ENCODE peak calls at places on chromosomes 2 and 18, in ten cellular contexts. X is endothelial cell of umbilical vein, W is NB4, K is A673, P is GM12864, I is fibroblast of pulmonary artery, F is astrocyte of the spinal cord, T is MM.1S, E is SK-N-SH, U is ovary. A is an unnamed sample.

GRCh38 chr2:192010073-192010472 is 163.2 kb upstream of the CAVIN2 start:
- DNase-seq in T (no peak), F (no peak), I (no peak), W (no peak), K (no peak), X (no peak), E (no peak), U (no peak), P (no peak), A (no peak)

GRCh38 chr2:233165895-233166661 is 85.4 kb upstream of the ATG16L1 start:
- DNase-seq in P (no peak), X (no peak), U (no peak), T (no peak), E (peak), K (no peak), F (peak), W (peak), I (peak), A (no peak)

GRCh38 chr18:36786686-36787085 is 42.1 kb downstream of the TPGS2 start:
- DNase-seq in K (peak), T (no peak), P (no peak), F (peak), I (peak), X (peak), U (peak), W (no peak), E (no peak), A (no peak)

GRCh38 chr2:112784199-112785189 is at the start of gene IL1A:
- DNase-seq in P (no peak), T (no peak), W (peak), U (no peak), X (peak), E (no peak), I (peak), K (peak), F (peak), A (peak)

GRCh38 chr2:240989451-240990265 is 8.8 kb upstream of the SNED1 start:
- DNase-seq in E (no peak), U (no peak), T (peak), W (peak), P (no peak), I (peak), F (no peak), K (peak), X (peak), A (no peak)

GRCh38 chr2:240839152-240840143 is 19.4 kb upstream of the KIF1A start:
- DNase-seq in T (no peak), E (no peak), P (no peak), K (no peak), W (no peak), F (no peak), U (no peak), X (no peak), I (no peak), A (no peak)

GRCh38 chr2:106156305-106157288 is 37.5 kb downstream of the UXS1 start:
- DNase-seq in I (no peak), T (no peak), W (peak), X (no peak), F (peak), U (no peak), K (no peak), E (no peak), P (no peak), A (no peak)

GRCh38 chr2:70965506-70965905 is 12.9 kb upstream of the ANKRD53 start:
- DNase-seq in P (no peak), F (no peak), I (no peak), W (no peak), T (no peak), U (no peak), E (no peak), K (no peak), X (no peak), A (no peak)

GRCh38 chr2:147469471-147469870 is 375.4 kb upstream of the ACVR2A start:
- DNase-seq in X (no peak), K (peak), T (no peak), P (no peak), U (no peak), E (no peak), F (peak), I (no peak), W (no peak), A (no peak)

GRCh38 chr2:28665041-28665704 is 86.5 kb upstream of the PPP1CB start:
- DNase-seq in E (peak), W (no peak), K (peak), P (no peak), U (peak), F (peak), T (no peak), I (peak), X (peak), A (no peak)

GRCh38 chr2:121030523-121030922 is 254.5 kb downstream of the TFCP2L1 start:
- DNase-seq in E (no peak), I (no peak), W (no peak), T (no peak), F (no peak), P (no peak), K (no peak), X (no peak), U (no peak), A (no peak)

GRCh38 chr2:30361751-30362394 is 85.2 kb upstream of the LCLAT1 start:
- DNase-seq in U (no peak), T (no peak), X (no peak), K (no peak), E (no peak), P (no peak), F (peak), W (no peak), I (no peak), A (no peak)

GRCh38 chr2:233141888-233142287 is 81.7 kb downstream of the INPP5D start:
- DNase-seq in X (no peak), T (no peak), U (no peak), F (no peak), I (no peak), K (no peak), P (no peak), E (no peak), W (no peak), A (no peak)

GRCh38 chr2:23459032-23459431 is 74.1 kb downstream of the KLHL29 start:
- DNase-seq in T (no peak), P (no peak), E (no peak), U (no peak), W (no peak), X (no peak), K (no peak), I (no peak), F (no peak), A (no peak)

GRCh38 chr2:157334335-157334734 is 8.7 kb upstream of the ERMN start:
- DNase-seq in U (no peak), W (no peak), X (no peak), P (no peak), K (no peak), E (no peak), F (no peak), I (no peak), T (no peak), A (no peak)

GRCh38 chr18:45412577-45412976 is 202.7 kb upstream of the SLC14A2 start:
- DNase-seq in X (no peak), U (no peak), W (no peak), E (no peak), P (no peak), T (no peak), F (no peak), I (no peak), K (no peak), A (no peak)

GRCh38 chr2:88811238-88811637 is 119.8 kb downstream of the RPIA start:
- DNase-seq in W (no peak), X (no peak), F (no peak), T (no peak), E (no peak), U (no peak), I (no peak), K (no peak), P (no peak), A (no peak)

GRCh38 chr2:203583696-203584095 is 48.6 kb upstream of the RAPH1 start:
- DNase-seq in E (no peak), K (no peak), I (peak), P (peak), F (peak), T (peak), W (no peak), U (no peak), X (peak), A (peak)

GRCh38 chr2:164430166-164430783 is 191.0 kb downstream of the GRB14 start:
- DNase-seq in U (no peak), W (peak), I (peak), K (peak), E (peak), T (peak), P (no peak), F (peak), X (peak), A (no peak)

GRCh38 chr2:38115216-38116012 is 39.5 kb upstream of the CYP1B1 start:
- DNase-seq in I (peak), X (peak), E (peak), U (peak), T (peak), P (peak), F (peak), W (peak), K (peak), A (peak)

GRCh38 chr2:31863867-31864266 is 146.9 kb downstream of the MEMO1 start:
- DNase-seq in T (no peak), I (no peak), K (no peak), P (no peak), W (no peak), U (no peak), X (no peak), E (no peak), F (no peak), A (no peak)

GRCh38 chr18:57906852-57907251 is 103.7 kb upstream of the ATP8B1 start:
- DNase-seq in F (no peak), T (no peak), E (no peak), X (no peak), I (no peak), W (no peak), K (no peak), U (no peak), P (no peak), A (no peak)

GRCh38 chr2:191263050-191263449 is 17.8 kb downstream of the MYO1B start:
- DNase-seq in W (no peak), P (no peak), F (no peak), K (no peak), I (peak), E (peak), X (no peak), T (no peak), U (no peak), A (no peak)

GRCh38 chr2:221553333-221553732 is 18.8 kb downstream of the EPHA4 start:
- DNase-seq in X (no peak), W (no peak), E (no peak), F (no peak), I (no peak), K (peak), T (no peak), U (no peak), P (no peak), A (no peak)

GRCh38 chr18:38693085-38693484 is 1127.5 kb upstream of the CELF4 start:
- DNase-seq in T (no peak), W (no peak), X (no peak), F (no peak), E (no peak), U (no peak), P (no peak), I (no peak), K (no peak), A (no peak)

GRCh38 chr18:21997207-21998143 is 171.9 kb upstream of the GATA6 start:
- DNase-seq in F (peak), X (peak), W (peak), T (peak), P (peak), I (peak), E (peak), U (no peak), K (peak), A (peak)

DNA sequence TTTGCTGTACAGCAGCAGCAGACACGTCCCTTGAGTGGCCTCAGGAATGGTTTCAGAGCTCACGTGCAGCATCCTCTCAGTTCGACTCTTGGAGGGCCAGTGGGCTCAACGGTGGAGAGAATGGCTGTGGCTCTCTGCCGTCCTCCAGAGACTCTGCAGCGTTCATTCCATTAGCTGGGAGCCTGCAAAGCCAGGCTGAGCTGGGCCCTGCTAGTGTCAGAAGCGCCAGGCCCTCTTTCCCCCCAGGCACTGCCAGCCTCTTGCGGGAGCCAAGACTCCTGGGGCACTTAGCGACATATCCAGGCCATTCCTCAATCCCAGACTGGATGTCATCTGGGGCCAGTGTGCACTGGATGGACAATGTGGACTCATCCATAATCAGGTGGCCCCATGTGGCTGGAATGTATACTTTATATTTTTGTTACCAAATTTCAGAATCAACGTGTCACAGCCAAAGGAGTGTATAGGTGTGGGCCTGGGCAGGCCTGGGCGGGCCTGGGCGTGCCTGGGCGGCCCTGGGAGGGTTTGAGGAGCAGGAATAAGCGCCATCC is 125.1 kb upstream of the EPAS1 start:
- DNase-seq in E (peak), P (no peak), X (no peak), W (no peak), I (no peak), T (no peak), U (no peak), F (no peak), K (no peak), A (no peak)
- TF ChIP-seq CTCF in E (peak), P (no peak), X (no peak), W (no peak), I (no peak), T (no peak), U (no peak), F (no peak), K (no peak), A (no peak)

DNA sequence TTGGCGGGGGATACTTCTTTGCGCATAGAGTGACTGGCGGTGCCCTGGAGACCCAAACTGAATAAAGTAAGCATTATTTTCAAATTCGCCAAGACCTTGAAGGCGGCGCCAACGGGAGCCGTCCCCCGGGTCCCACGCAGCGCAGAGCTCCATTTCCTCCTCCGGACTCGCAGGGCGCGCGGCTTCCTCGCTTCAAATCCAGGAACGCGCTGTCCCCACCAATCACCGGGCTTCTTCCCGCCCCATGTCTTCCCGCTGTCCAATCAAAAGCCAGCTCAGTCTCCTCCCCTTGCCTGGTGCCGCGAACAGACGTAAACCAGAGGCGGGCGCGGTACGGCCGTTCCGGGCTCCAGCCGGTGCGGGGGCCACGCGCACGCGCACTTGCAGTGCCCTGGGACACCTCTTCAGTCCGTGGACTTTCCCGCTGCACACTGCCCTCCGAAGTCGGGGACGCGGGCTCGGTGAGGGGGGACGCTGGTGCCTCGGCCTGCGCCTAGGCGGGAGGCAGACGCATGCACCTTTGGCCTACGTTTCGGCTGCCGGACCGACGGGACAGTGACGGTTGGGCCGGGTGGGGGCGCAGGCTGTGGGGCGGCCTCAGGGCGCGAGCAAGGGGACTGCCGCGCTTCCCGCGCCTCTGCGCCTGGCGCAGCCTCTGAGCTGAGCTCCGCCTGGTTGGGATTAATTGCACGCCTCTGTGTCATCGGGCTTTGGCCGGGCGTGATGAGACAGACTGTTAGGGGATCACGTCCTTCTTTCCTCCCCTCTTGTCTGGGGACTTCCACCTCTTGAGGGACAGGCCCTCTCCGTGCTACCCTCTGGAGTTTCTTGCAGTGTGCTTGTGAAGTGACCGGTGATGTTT is at the start of gene CEP192:
- DNase-seq in I (peak), X (peak), T (peak), E (peak), K (peak), W (peak), U (peak), F (peak), P (peak), A (peak)
- TF ChIP-seq CTCF in I (no peak), X (no peak), T (peak), E (peak), K (no peak), W (no peak), U (peak), F (no peak), P (peak), A (peak)

DNA sequence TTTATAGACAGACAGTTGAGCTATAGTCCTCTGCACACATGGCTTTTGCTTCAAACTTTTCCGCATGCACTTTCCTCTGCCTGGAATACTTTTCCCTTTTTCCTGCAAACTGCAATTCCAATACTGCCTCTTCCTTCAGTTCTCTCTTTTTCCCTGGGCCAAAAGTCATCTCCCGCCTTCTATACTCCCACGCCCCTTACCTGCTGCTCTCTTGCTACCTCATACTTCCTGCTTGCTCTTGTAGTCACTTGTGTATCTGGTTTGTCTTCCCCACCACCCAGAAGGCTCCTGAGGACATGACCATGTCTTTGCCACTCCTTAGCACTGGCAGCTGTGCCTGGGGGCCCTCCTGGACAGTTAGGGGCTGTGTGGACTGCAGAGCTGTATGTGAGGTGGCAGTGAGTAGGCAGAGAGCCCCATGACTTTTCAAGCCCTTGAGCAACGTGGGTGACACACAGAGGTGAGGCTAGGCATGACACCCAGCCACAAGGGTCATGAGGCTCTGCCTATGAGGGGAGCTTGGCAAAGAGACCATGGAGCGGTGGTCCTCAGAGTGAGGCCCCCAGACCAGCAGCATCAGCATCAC is 23.2 kb downstream of the SPEG start:
- DNase-seq in F (no peak), P (no peak), U (no peak), X (no peak), E (no peak), I (no peak), K (no peak), T (no peak), W (peak), A (no peak)
- TF ChIP-seq CTCF in F (no peak), P (peak), U (no peak), X (no peak), E (no peak), I (no peak), K (no peak), T (peak), W (peak), A (peak)

GRCh38 chr18:9104244-9104901 is 1.9 kb downstream of the NDUFV2 start:
- DNase-seq in E (no peak), U (no peak), W (no peak), P (no peak), X (peak), K (no peak), I (no peak), F (no peak), T (peak), A (no peak)

GRCh38 chr18:9102391-9103216 is at the start of gene NDUFV2:
- DNase-seq in W (peak), X (peak), P (peak), T (peak), I (peak), F (peak), U (peak), K (peak), E (peak), A (peak)

GRCh38 chr18:9101730-9102390 is 639 bp upstream of the NDUFV2 start:
- DNase-seq in T (peak), X (peak), U (no peak), P (no peak), F (peak), I (peak), K (no peak), W (peak), E (peak), A (peak)

GRCh38 chr18:9105420-9105819 is 2.9 kb downstream of the NDUFV2 start:
- DNase-seq in U (no peak), X (no peak), E (no peak), K (no peak), I (no peak), W (no peak), F (no peak), P (no peak), T (peak), A (no peak)

GRCh38 chr18:9103488-9103887 is 989 bp downstream of the NDUFV2 start:
- DNase-seq in K (no peak), X (peak), P (no peak), T (peak), E (no peak), F (peak), U (no peak), W (peak), I (peak), A (no peak)
- TF ChIP-seq CTCF in K (peak), X (no peak), P (no peak), T (no peak), E (peak), F (peak), U (no peak), W (no peak), I (peak), A (no peak)

GRCh38 chr18:70028084-70028483 is 80.4 kb upstream of the CD226 start:
- DNase-seq in T (no peak), I (no peak), P (no peak), U (no peak), K (no peak), X (no peak), F (no peak), W (no peak), E (no peak), A (no peak)
- TF ChIP-seq CTCF in T (no peak), I (no peak), P (no peak), U (no peak), K (no peak), X (no peak), F (no peak), W (no peak), E (no peak), A (no peak)

GRCh38 chr2:5981241-5982055 is 289.3 kb downstream of the SOX11 start:
- DNase-seq in U (no peak), I (no peak), P (no peak), E (peak), K (peak), W (no peak), T (no peak), F (peak), X (no peak), A (no peak)
- TF ChIP-seq CTCF in U (no peak), I (no peak), P (no peak), E (no peak), K (no peak), W (no peak), T (no peak), F (peak), X (no peak), A (no peak)

DNA sequence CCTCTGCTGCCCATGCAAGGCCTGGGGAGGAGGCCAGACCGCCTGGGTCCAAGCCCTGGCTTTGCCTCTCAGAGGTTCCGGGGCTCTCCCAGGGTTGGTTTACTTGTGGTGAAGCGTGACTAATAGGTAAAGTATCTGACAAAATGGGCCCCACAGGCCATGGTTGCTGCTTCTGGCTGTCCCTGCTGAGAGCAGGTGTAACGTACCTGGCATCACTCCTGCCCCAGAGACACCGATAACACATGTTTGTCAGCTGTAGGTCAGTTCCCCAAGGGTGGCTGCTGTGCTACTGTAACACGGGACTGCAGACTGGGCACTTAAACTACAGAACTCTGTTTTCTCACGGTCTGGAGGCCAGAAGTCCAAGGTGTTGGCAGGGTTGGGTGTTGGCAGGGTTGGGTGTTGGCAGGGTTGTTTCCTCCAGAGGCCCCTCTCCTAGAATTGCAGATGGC is 34.1 kb downstream of the ODC1 start:
- DNase-seq in X (no peak), P (no peak), W (no peak), F (peak), T (no peak), K (no peak), I (no peak), U (no peak), E (no peak), A (peak)
- TF ChIP-seq CTCF in X (no peak), P (no peak), W (no peak), F (no peak), T (no peak), K (no peak), I (no peak), U (no peak), E (no peak), A (no peak)

A was measured in GM13977.